ENCODE peak calls at places on chromosome 21, in nine cellular contexts. W, J, C, A, Q, X, L, O and I are unnamed samples.

GRCh38 chr21:36929622-36930021 is 36.8 kb downstream of the HLCS start:
- DNase-seq in W (no peak), J (peak; percentile 32), C (peak; percentile 35), A (peak; percentile 28), Q (peak; percentile 53), X (no peak), L (no peak), O (no peak), I (no peak)

GRCh38 chr21:37176716-37177115 is 90.4 kb downstream of the VPS26C start:
- DNase-seq in W (no peak), J (no peak), C (no peak), A (no peak), Q (no peak), X (no peak), L (no peak), O (no peak), I (peak; percentile 77)

GRCh38 chr21:38140192-38140905 is 116.4 kb upstream of the KCNJ15 start:
- DNase-seq in W (peak; percentile 61), J (peak; percentile 40), C (peak; percentile 26), A (peak; percentile 46), Q (peak; percentile 5), X (no peak), L (no peak), O (no peak), I (peak; percentile 49)

GRCh38 chr21:42614391-42614790 is 39.0 kb upstream of the PDE9A start:
- DNase-seq in W (no peak), J (no peak), C (no peak), A (no peak), Q (no peak), X (no peak), L (peak; percentile 45), O (no peak), I (no peak)

GRCh38 chr21:45040114-45040715 is 34.2 kb upstream of the ADARB1 start:
- DNase-seq in W (no peak), J (no peak), C (no peak), A (no peak), Q (no peak), X (no peak), L (no peak), O (no peak), I (no peak)

GRCh38 chr21:14548751-14549150 is 2.6 kb upstream of the SAMSN1 start:
- DNase-seq in W (no peak), J (peak; percentile 49), C (no peak), A (no peak), Q (no peak), X (no peak), L (no peak), O (no peak), I (peak; percentile 75)

GRCh38 chr21:45540601-45540970 is 1.7 kb downstream of the SLC19A1 start:
- DNase-seq in W (no peak), J (no peak), C (no peak), A (no peak), Q (no peak), X (no peak), L (no peak), O (no peak), I (no peak)

GRCh38 chr21:39319251-39319756 is 5.9 kb upstream of the BRWD1 start:
- DNase-seq in W (peak; percentile 94), J (no peak), C (no peak), A (peak; percentile 38), Q (no peak), X (no peak), L (no peak), O (no peak), I (no peak)

GRCh38 chr21:44972821-44973220 is 33.0 kb downstream of the SLX9 start:
- DNase-seq in W (no peak), J (peak; percentile 7), C (no peak), A (peak; percentile 36), Q (no peak), X (no peak), L (no peak), O (no peak), I (peak; percentile 54)

GRCh38 chr21:36656138-36656537 is 42.8 kb upstream of the SIM2 start:
- DNase-seq in W (no peak), J (no peak), C (peak; percentile 85), A (no peak), Q (no peak), X (no peak), L (no peak), O (no peak), I (peak; percentile 7)

GRCh38 chr21:32580949-32581348 is 4.4 kb downstream of the TCP10L start:
- DNase-seq in W (no peak), J (no peak), C (no peak), A (no peak), Q (no peak), X (no peak), L (no peak), O (no peak), I (no peak)

GRCh38 chr21:29656504-29657227 is 283.1 kb downstream of the GRIK1 start:
- DNase-seq in W (peak; percentile 78), J (peak; percentile 51), C (peak; percentile 4), A (peak; percentile 78), Q (peak; percentile 84), X (no peak), L (no peak), O (no peak), I (peak; percentile 20)

GRCh38 chr21:25997788-25998611 is 172.6 kb downstream of the APP start:
- DNase-seq in W (no peak), J (no peak), C (no peak), A (no peak), Q (peak; percentile 72), X (peak; percentile 74), L (no peak), O (peak; percentile 45), I (no peak)

GRCh38 chr21:25717491-25718139 is 17.1 kb downstream of the ATP5PF start:
- DNase-seq in W (peak; percentile 55), J (peak; percentile 27), C (no peak), A (peak; percentile 30), Q (peak; percentile 81), X (no peak), L (no peak), O (no peak), I (no peak)

GRCh38 chr21:28213221-28213620 is 779.5 kb downstream of the LTN1 start:
- DNase-seq in W (no peak), J (no peak), C (no peak), A (no peak), Q (no peak), X (no peak), L (no peak), O (no peak), I (no peak)

GRCh38 chr21:28431022-28431421 is 561.7 kb downstream of the LTN1 start:
- DNase-seq in W (no peak), J (peak; percentile 42), C (no peak), A (no peak), Q (no peak), X (no peak), L (no peak), O (no peak), I (peak; percentile 17)